ENCODE peak calls at places on chromosome 1, in nine cellular contexts. Q, X, V, P, G, M, B, N and H are unnamed samples.

GRCh38 chr1:74586253-74586897 is 74.0 kb upstream of the LRRC53 start:
- DNase-seq in Q (no peak), X (no peak), V (no peak), P (no peak), G (no peak), M (no peak), B (no peak), N (no peak), H (no peak)

GRCh38 chr1:116164056-116164889 is 53.1 kb downstream of the MAB21L3 start:
- DNase-seq in Q (peak; percentile 70), X (no peak), V (no peak), P (no peak), G (peak; percentile 32), M (no peak), B (peak; percentile 63), N (no peak), H (no peak)

GRCh38 chr1:9013824-9014223 is 12.4 kb downstream of the SLC2A7 start:
- DNase-seq in Q (no peak), X (no peak), V (no peak), P (no peak), G (no peak), M (no peak), B (no peak), N (no peak), H (no peak)

GRCh38 chr1:33086384-33086850 is 5.5 kb downstream of the AZIN2 start:
- DNase-seq in Q (peak; percentile 76), X (no peak), V (peak; percentile 62), P (peak; percentile 86), G (peak; percentile 88), M (peak; percentile 80), B (peak; percentile 66), N (peak; percentile 72), H (peak; percentile 88)

GRCh38 chr1:54245501-54245900 is 45.5 kb downstream of the MRPL37 start:
- DNase-seq in Q (no peak), X (no peak), V (no peak), P (peak; percentile 54), G (no peak), M (no peak), B (no peak), N (no peak), H (no peak)

GRCh38 chr1:153977250-153978240 is at the start of gene JTB:
- DNase-seq in Q (peak; percentile 92), X (no peak), V (no peak), P (peak; percentile 94), G (peak; percentile 85), M (peak; percentile 94), B (peak; percentile 87), N (peak; percentile 88), H (peak; percentile 87)

GRCh38 chr1:899636-900317 is 23.9 kb upstream of the SAMD11 start:
- DNase-seq in Q (peak; percentile 52), X (no peak), V (no peak), P (no peak), G (no peak), M (peak; percentile 30), B (no peak), N (no peak), H (no peak)

GRCh38 chr1:21520899-21521716 is 11.9 kb downstream of the ALPL start:
- DNase-seq in Q (no peak), X (no peak), V (no peak), P (no peak), G (no peak), M (no peak), B (no peak), N (no peak), H (no peak)

GRCh38 chr1:203320546-203321272 is 15.4 kb downstream of the BTG2 start:
- DNase-seq in Q (peak; percentile 66), X (no peak), V (no peak), P (peak; percentile 65), G (peak; percentile 76), M (no peak), B (no peak), N (peak; percentile 99), H (no peak)

GRCh38 chr1:54355931-54356679 is 50.1 kb downstream of the SSBP3 start:
- DNase-seq in Q (no peak), X (no peak), V (no peak), P (no peak), G (peak; percentile 43), M (peak; percentile 59), B (no peak), N (peak; percentile 61), H (no peak)

GRCh38 chr1:231861541-231862481 is 235.2 kb downstream of the DISC1 start:
- DNase-seq in Q (no peak), X (no peak), V (no peak), P (no peak), G (peak; percentile 69), M (no peak), B (no peak), N (no peak), H (no peak)

GRCh38 chr1:48530727-48531351 is 58.8 kb upstream of the SPATA6 start:
- DNase-seq in Q (no peak), X (no peak), V (peak; percentile 55), P (peak; percentile 54), G (peak; percentile 61), M (peak; percentile 46), B (peak; percentile 16), N (peak; percentile 64), H (peak; percentile 72)

GRCh38 chr1:13812456-13813397 is 112.7 kb downstream of the PRDM2 start:
- DNase-seq in Q (peak; percentile 36), X (no peak), V (peak; percentile 13), P (no peak), G (no peak), M (no peak), B (no peak), N (no peak), H (no peak)

GRCh38 chr1:202168861-202169260 is 8.5 kb upstream of the PTPN7 start:
- DNase-seq in Q (no peak), X (no peak), V (no peak), P (no peak), G (no peak), M (no peak), B (no peak), N (no peak), H (no peak)

GRCh38 chr1:174872615-174873058 is 127.1 kb upstream of the CACYBP start:
- DNase-seq in Q (no peak), X (no peak), V (no peak), P (no peak), G (no peak), M (no peak), B (no peak), N (peak; percentile 71), H (no peak)

GRCh38 chr1:71640131-71640530 is 559.3 kb upstream of the ZRANB2 start:
- DNase-seq in Q (no peak), X (no peak), V (no peak), P (no peak), G (peak; percentile 58), M (no peak), B (no peak), N (no peak), H (no peak)

GRCh38 chr1:170881268-170882265 is 53.8 kb upstream of the MROH9 start:
- DNase-seq in Q (no peak), X (no peak), V (peak; percentile 37), P (no peak), G (peak; percentile 69), M (no peak), B (no peak), N (no peak), H (no peak)
- TF ChIP-seq CTCF in Q (peak; percentile 20), X (peak; percentile 9), V (peak; percentile 68), P (peak; percentile 62), G (peak; percentile 51), M (peak; percentile 53), B (peak; percentile 74), N (peak; percentile 20), H (peak; percentile 81)

GRCh38 chr1:27503961-27504587 is 14.1 kb upstream of the WASF2 start:
- DNase-seq in Q (peak; percentile 56), X (no peak), V (no peak), P (peak; percentile 55), G (peak; percentile 78), M (no peak), B (no peak), N (no peak), H (no peak)
- H3K27ac ChIP-seq in Q (peak overlapping the region; percentile 93), X (peak overlapping the region; percentile 96), V (peak overlapping the region; percentile 16), P (peak overlapping the region; percentile 80), G (peak overlapping the region; percentile 97), M (peak overlapping the region; percentile 34), B (peak overlapping the region; percentile 92), N (no peak overlapping the region), H (peak overlapping the region; percentile 86)

GRCh38 chr1:3910049-3910731 is 10.1 kb upstream of the C1orf174 start:
- DNase-seq in Q (no peak), X (no peak), V (no peak), P (no peak), G (no peak), M (no peak), B (no peak), N (peak; percentile 97), H (peak; percentile 39)

GRCh38 chr1:3910769-3911520 is 10.9 kb upstream of the C1orf174 start:
- DNase-seq in Q (peak; percentile 83), X (no peak), V (peak; percentile 54), P (peak; percentile 82), G (peak; percentile 58), M (peak; percentile 75), B (peak; percentile 70), N (peak; percentile 92), H (peak; percentile 79)

GRCh38 chr1:3912809-3913685 is 13.0 kb upstream of the C1orf174 start:
- DNase-seq in Q (no peak), X (no peak), V (no peak), P (no peak), G (no peak), M (no peak), B (no peak), N (no peak), H (no peak)

GRCh38 chr1:3911981-3912808 is 12.1 kb upstream of the C1orf174 start:
- DNase-seq in Q (no peak), X (no peak), V (no peak), P (no peak), G (no peak), M (no peak), B (no peak), N (no peak), H (peak; percentile 30)

GRCh38 chr1:3911521-3911845 is 11.4 kb upstream of the C1orf174 start:
- DNase-seq in Q (no peak), X (no peak), V (no peak), P (no peak), G (no peak), M (no peak), B (no peak), N (peak; percentile 49), H (no peak)
- H3K4me3 ChIP-seq in Q (no peak overlapping the region), X (no peak overlapping the region), V (no peak overlapping the region), P (no peak overlapping the region), G (no peak overlapping the region), M (no peak overlapping the region), B (no peak overlapping the region), N (peak overlapping the region; percentile 83), H (no peak overlapping the region)

GRCh38 chr1:161869291-161869690 is 103.2 kb downstream of the ATF6 start:
- DNase-seq in Q (no peak), X (no peak), V (no peak), P (no peak), G (peak; percentile 55), M (no peak), B (no peak), N (no peak), H (no peak)

GRCh38 chr1:161863549-161863948 is 97.4 kb downstream of the ATF6 start:
- DNase-seq in Q (no peak), X (no peak), V (no peak), P (no peak), G (no peak), M (no peak), B (no peak), N (no peak), H (no peak)

DNA sequence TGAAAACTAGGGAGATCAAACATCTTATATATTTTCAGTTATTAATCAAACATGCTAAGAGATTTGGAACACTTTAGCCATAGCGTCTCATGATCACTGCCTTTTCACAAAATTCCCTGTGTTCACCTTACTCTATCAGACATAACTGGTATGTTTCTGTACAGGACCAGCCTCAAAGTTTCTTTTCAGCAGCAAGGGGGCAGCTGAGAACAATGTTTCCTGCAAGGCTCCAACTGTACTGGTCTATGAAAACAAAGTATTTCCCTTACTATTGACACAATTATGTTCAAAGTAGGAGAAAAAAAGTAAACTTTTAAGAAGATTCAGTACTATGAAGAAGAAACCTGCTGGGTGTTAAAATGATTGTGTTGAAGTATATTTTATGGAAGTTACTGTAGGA is 98.5 kb downstream of the ATF6 start:
- DNase-seq in Q (no peak), X (no peak), V (no peak), P (no peak), G (peak; percentile 55), M (no peak), B (no peak), N (no peak), H (peak; percentile 39)
- TF ChIP-seq CTCF in Q (no peak), X (no peak), V (no peak), P (peak; percentile 35), G (peak; percentile 44), M (no peak), B (peak; percentile 60), N (no peak), H (peak; percentile 19)